ENCODE peak calls at places on chromosomes 12 and 14, in seven cellular contexts. K, L, G, O, F, J and N are unnamed samples.

GRCh38 chr12:120797677-120798642 is 72.3 kb downstream of the ACADS start:
- DNase-seq in K (no peak), L (no peak), O (no peak), J (no peak), G (no peak), F (no peak), N (no peak)

GRCh38 chr14:99210333-99210732 is 61.7 kb downstream of the BCL11B start:
- DNase-seq in L (no peak), K (no peak), O (no peak), J (no peak), G (no peak), F (no peak), N (no peak)

GRCh38 chr12:127829974-127830543 is 436.9 kb upstream of the TMEM132C start:
- DNase-seq in K (no peak), G (no peak), F (no peak), L (no peak), O (no peak), J (no peak), N (no peak)

GRCh38 chr14:104420990-104421389 is 158.6 kb upstream of the C14orf180 start:
- DNase-seq in K (no peak), O (no peak), F (no peak), L (no peak), J (no peak), G (peak; percentile 5), N (no peak)

GRCh38 chr14:75022655-75023054 is 19.9 kb downstream of the EIF2B2 start:
- DNase-seq in F (no peak), G (no peak), O (no peak), K (no peak), J (no peak), L (no peak), N (no peak)

GRCh38 chr12:104498211-104498801 is 41.6 kb downstream of the CHST11 start:
- DNase-seq in J (no peak), O (peak; percentile 6), F (no peak), G (peak; percentile 32), K (no peak), L (peak; percentile 41), N (no peak)

GRCh38 chr12:68428724-68429580 is 96.8 kb upstream of the MDM1 start:
- DNase-seq in L (no peak), O (no peak), K (no peak), G (no peak), J (no peak), F (no peak), N (peak; percentile 33)

GRCh38 chr14:95037273-95037672 is 120.1 kb downstream of the DICER1 start:
- DNase-seq in G (no peak), O (no peak), F (no peak), L (no peak), K (no peak), J (no peak), N (no peak)

GRCh38 chr14:105064721-105065143 is 498 bp downstream of the GPR132 start:
- DNase-seq in F (no peak), G (no peak), J (no peak), O (no peak), L (no peak), K (no peak), N (no peak)

GRCh38 chr14:76307786-76308780 is 67.9 kb upstream of the ESRRB start:
- DNase-seq in L (no peak), F (no peak), K (no peak), O (no peak), G (no peak), J (no peak), N (no peak)

GRCh38 chr14:99037777-99038176 is 234.2 kb downstream of the BCL11B start:
- DNase-seq in O (no peak), F (no peak), L (no peak), J (no peak), G (no peak), K (no peak), N (no peak)

GRCh38 chr14:61153914-61154545 is 127.1 kb downstream of the TMEM30B start:
- DNase-seq in G (no peak), J (no peak), L (no peak), K (no peak), F (no peak), O (no peak), N (no peak)